ENCODE peak calls at places on chromosomes 5 and 9, in five cellular contexts. One of them, this sample, is unnamed.

GRCh38 chr5:132528866-132529634 is 14.3 kb downstream of the IL5 start:
- DNase-seq in heart left ventricle: no peak
- DNase-seq in COR-L47: no peak
- DNase-seq in AG04449: no peak
- DNase-seq in NCI-H1417: no peak
- DNase-seq in this sample: no peak

GRCh38 chr9:69861011-69861410 is 40.4 kb downstream of the CFAP95 start:
- DNase-seq in COR-L47: no peak
- DNase-seq in heart left ventricle: no peak
- DNase-seq in AG04449: no peak
- DNase-seq in NCI-H1417: no peak
- DNase-seq in this sample: no peak

GRCh38 chr5:1724822-1725602 is 74.6 kb downstream of the MRPL36 start:
- DNase-seq in heart left ventricle: no peak
- DNase-seq in NCI-H1417: peak; percentile 48
- DNase-seq in AG04449: no peak
- DNase-seq in COR-L47: no peak
- DNase-seq in this sample: peak; percentile 8

GRCh38 chr9:109417585-109418544 is 80.2 kb downstream of the PTPN3 start:
- DNase-seq in AG04449: no peak
- DNase-seq in COR-L47: no peak
- DNase-seq in NCI-H1417: peak; percentile 14
- DNase-seq in heart left ventricle: peak; percentile 67
- DNase-seq in this sample: peak; percentile 95

GRCh38 chr5:66306844-66307315 is 162.8 kb downstream of the SREK1 start:
- DNase-seq in AG04449: no peak
- DNase-seq in COR-L47: no peak
- DNase-seq in NCI-H1417: peak; percentile 5
- DNase-seq in heart left ventricle: no peak
- DNase-seq in this sample: no peak

GRCh38 chr9:69202556-69202955 is 28.5 kb downstream of the TJP2 start:
- DNase-seq in NCI-H1417: no peak
- DNase-seq in heart left ventricle: no peak
- DNase-seq in AG04449: no peak
- DNase-seq in COR-L47: no peak
- DNase-seq in this sample: no peak

GRCh38 chr5:137921931-137922330 is 32.7 kb downstream of the PKD2L2 start:
- DNase-seq in COR-L47: no peak
- DNase-seq in AG04449: no peak
- DNase-seq in NCI-H1417: no peak
- DNase-seq in heart left ventricle: no peak
- DNase-seq in this sample: no peak

GRCh38 chr9:81531511-81531910 is 157.8 kb downstream of the TLE1 start:
- DNase-seq in AG04449: no peak
- DNase-seq in NCI-H1417: no peak
- DNase-seq in COR-L47: no peak
- DNase-seq in heart left ventricle: no peak
- DNase-seq in this sample: no peak

GRCh38 chr5:178074266-178074952 is 38.9 kb upstream of the N4BP3 start:
- DNase-seq in NCI-H1417: no peak
- DNase-seq in COR-L47: no peak
- DNase-seq in AG04449: no peak
- DNase-seq in heart left ventricle: no peak
- DNase-seq in this sample: no peak

GRCh38 chr9:95264954-95265615 is 52.4 kb downstream of the FANCC start:
- DNase-seq in NCI-H1417: no peak
- DNase-seq in AG04449: no peak
- DNase-seq in heart left ventricle: no peak
- DNase-seq in COR-L47: no peak
- DNase-seq in this sample: no peak

GRCh38 chr5:117054808-117055398 is 480.3 kb upstream of the SEMA6A start:
- DNase-seq in heart left ventricle: no peak
- DNase-seq in AG04449: no peak
- DNase-seq in COR-L47: peak; percentile 55
- DNase-seq in NCI-H1417: peak; percentile 76
- DNase-seq in this sample: no peak

GRCh38 chr5:143434261-143435206 is 31.0 kb upstream of the NR3C1 start:
- DNase-seq in AG04449: no peak
- DNase-seq in heart left ventricle: no peak
- DNase-seq in COR-L47: no peak
- DNase-seq in NCI-H1417: peak; percentile 18
- DNase-seq in this sample: peak; percentile 5

GRCh38 chr9:96478829-96479371 is 28.9 kb downstream of the HABP4 start:
- DNase-seq in NCI-H1417: no peak
- DNase-seq in heart left ventricle: no peak
- DNase-seq in COR-L47: no peak
- DNase-seq in AG04449: no peak
- DNase-seq in this sample: no peak

GRCh38 chr9:72755836-72756235 is 197.0 kb downstream of the ALDH1A1 start:
- DNase-seq in AG04449: no peak
- DNase-seq in COR-L47: no peak
- DNase-seq in NCI-H1417: no peak
- DNase-seq in heart left ventricle: no peak
- DNase-seq in this sample: no peak

GRCh38 chr5:21236104-21236503 is 1248.1 kb upstream of the CDH18 start:
- DNase-seq in NCI-H1417: no peak
- DNase-seq in heart left ventricle: no peak
- DNase-seq in AG04449: no peak
- DNase-seq in COR-L47: no peak
- DNase-seq in this sample: no peak

GRCh38 chr5:74149395-74149794 is 491.1 kb downstream of the ENC1 start:
- DNase-seq in COR-L47: peak; percentile 30
- DNase-seq in AG04449: peak; percentile 70
- DNase-seq in NCI-H1417: no peak
- DNase-seq in heart left ventricle: no peak
- DNase-seq in this sample: peak; percentile 86

GRCh38 chr5:123511290-123511647 is 708 bp upstream of the CSNK1G3 start:
- DNase-seq in NCI-H1417: no peak
- DNase-seq in COR-L47: no peak
- DNase-seq in heart left ventricle: no peak
- DNase-seq in AG04449: no peak
- DNase-seq in this sample: no peak

GRCh38 chr9:68653141-68653595 is 51.9 kb upstream of the PIP5K1B start:
- DNase-seq in heart left ventricle: no peak
- DNase-seq in AG04449: no peak
- DNase-seq in NCI-H1417: no peak
- DNase-seq in COR-L47: no peak
- DNase-seq in this sample: no peak

GRCh38 chr5:175015028-175015427 is 290.6 kb downstream of the MSX2 start:
- DNase-seq in NCI-H1417: no peak
- DNase-seq in heart left ventricle: no peak
- DNase-seq in COR-L47: no peak
- DNase-seq in AG04449: no peak
- DNase-seq in this sample: no peak

GRCh38 chr5:171295299-171295698 is 13.7 kb upstream of the TLX3 start:
- DNase-seq in COR-L47: no peak
- DNase-seq in AG04449: no peak
- DNase-seq in heart left ventricle: no peak
- DNase-seq in NCI-H1417: no peak
- DNase-seq in this sample: no peak

GRCh38 chr9:114721491-114722362 is 39.7 kb upstream of the TEX48 start:
- DNase-seq in COR-L47: peak; percentile 66
- DNase-seq in heart left ventricle: no peak
- DNase-seq in NCI-H1417: peak; percentile 93
- DNase-seq in AG04449: no peak
- DNase-seq in this sample: no peak

GRCh38 chr5:8013951-8014844 is 145.2 kb downstream of the MTRR start:
- DNase-seq in NCI-H1417: no peak
- DNase-seq in AG04449: no peak
- DNase-seq in COR-L47: no peak
- DNase-seq in heart left ventricle: no peak
- DNase-seq in this sample: no peak

This sample was measured in thyroid gland.